ENCODE peak calls at places on chromosomes 2 and 18, in nine cellular contexts. H is IMR-90, R is cardiac fibroblast, J is skeletal muscle cell, B is tibial artery, C is esophagus squamous epithelium, K is BE2C, W is coronary artery, Q is GM23248. E is an unnamed sample.

GRCh38 chr2:203689424-203690109 is 16.9 kb upstream of the CD28 start:
- DNase-seq in H (no peak), R (no peak), J (no peak), B (no peak), C (no peak), K (no peak), W (no peak), Q (no peak), E (peak)

GRCh38 chr2:155169317-155169716 is 470.8 kb downstream of the KCNJ3 start:
- DNase-seq in H (no peak), R (no peak), J (no peak), B (no peak), C (no peak), K (peak), W (no peak), Q (no peak), E (no peak)

GRCh38 chr2:88596141-88596830 is 31.0 kb downstream of the EIF2AK3 start:
- DNase-seq in H (no peak), R (no peak), J (no peak), B (no peak), C (no peak), K (no peak), W (no peak), Q (no peak), E (no peak)

GRCh38 chr2:215328066-215328465 is 16.2 kb downstream of the ATIC start:
- DNase-seq in H (no peak), R (no peak), J (no peak), B (no peak), C (no peak), K (no peak), W (no peak), Q (no peak), E (no peak)

GRCh38 chr2:74908763-74909444 is 49.5 kb upstream of the POLE4 start:
- DNase-seq in H (no peak), R (peak), J (no peak), B (no peak), C (no peak), K (no peak), W (no peak), Q (peak), E (no peak)

GRCh38 chr18:75341267-75341666 is 86.2 kb downstream of the SMIM21 start:
- DNase-seq in H (no peak), R (no peak), J (peak), B (no peak), C (no peak), K (no peak), W (no peak), Q (no peak), E (no peak)

GRCh38 chr2:110883401-110883800 is 151.0 kb downstream of the ACOXL start:
- DNase-seq in H (peak), R (peak), J (no peak), B (no peak), C (no peak), K (no peak), W (no peak), Q (peak), E (no peak)

GRCh38 chr2:69943000-69943840 is 18.2 kb downstream of the ASPRV1 start:
- DNase-seq in H (no peak), R (no peak), J (no peak), B (no peak), C (no peak), K (no peak), W (no peak), Q (no peak), E (no peak)

GRCh38 chr2:200733713-200734198 is 78.0 kb upstream of the BZW1 start:
- DNase-seq in H (no peak), R (no peak), J (no peak), B (no peak), C (no peak), K (no peak), W (no peak), Q (no peak), E (no peak)

GRCh38 chr2:158740591-158740990 is 54.5 kb upstream of the DAPL1 start:
- DNase-seq in H (peak), R (peak), J (peak), B (no peak), C (no peak), K (no peak), W (no peak), Q (peak), E (no peak)

GRCh38 chr2:31428001-31428418 is 13.5 kb upstream of the XDH start:
- DNase-seq in H (peak), R (peak), J (no peak), B (no peak), C (no peak), K (no peak), W (no peak), Q (peak), E (peak)

GRCh38 chr18:77222464-77222863 is 27.2 kb upstream of the GALR1 start:
- DNase-seq in H (no peak), R (no peak), J (no peak), B (no peak), C (no peak), K (no peak), W (no peak), Q (no peak), E (no peak)

GRCh38 chr18:5900249-5900648 is 4.9 kb upstream of the TMEM200C start:
- DNase-seq in H (peak), R (no peak), J (no peak), B (no peak), C (no peak), K (no peak), W (no peak), Q (no peak), E (no peak)

GRCh38 chr2:189179607-189179979 is at the start of gene COL5A2:
- DNase-seq in H (peak), R (peak), J (peak), B (peak), C (no peak), K (no peak), W (peak), Q (peak), E (no peak)

GRCh38 chr2:237281900-237282306 is 132.1 kb downstream of the COL6A3 start:
- DNase-seq in H (peak), R (peak), J (peak), B (no peak), C (no peak), K (no peak), W (no peak), Q (peak), E (no peak)

GRCh38 chr2:17303054-17303453 is 215.2 kb downstream of the RAD51AP2 start:
- DNase-seq in H (peak), R (peak), J (no peak), B (no peak), C (no peak), K (no peak), W (no peak), Q (peak), E (peak)

GRCh38 chr2:173124441-173124840 is 48.8 kb downstream of the MAP3K20 start:
- DNase-seq in H (peak), R (no peak), J (no peak), B (no peak), C (no peak), K (no peak), W (no peak), Q (peak), E (no peak)

GRCh38 chr18:37270046-37270665 is 295.4 kb downstream of the CELF4 start:
- DNase-seq in H (peak), R (peak), J (peak), B (no peak), C (no peak), K (no peak), W (no peak), Q (peak), E (peak)

GRCh38 chr2:112690853-112691390 is 29.9 kb upstream of the NT5DC4 start:
- DNase-seq in H (peak), R (peak), J (no peak), B (peak), C (peak), K (peak), W (no peak), Q (peak), E (peak)

GRCh38 chr18:50194623-50195532 is at the start of gene MYO5B:
- DNase-seq in H (no peak), R (no peak), J (no peak), B (no peak), C (no peak), K (peak), W (no peak), Q (peak), E (peak)
- H3K4me3 ChIP-seq in H (no peak), R (no peak), J (peak), B (peak), C (peak), K (no peak), W (peak), Q (peak), E (peak)

GRCh38 chr2:101109451-101110140 is 41.6 kb downstream of the TBC1D8 start:
- DNase-seq in H (no peak), R (no peak), J (no peak), B (no peak), C (no peak), K (no peak), W (no peak), Q (no peak), E (no peak)
- H3K4me3 ChIP-seq in H (no peak), R (no peak), J (no peak), B (no peak), C (no peak), K (no peak), W (no peak), Q (no peak), E (no peak)

GRCh38 chr2:218873359-218874194 is 7.1 kb upstream of the WNT10A start:
- DNase-seq in H (no peak), R (no peak), J (no peak), B (no peak), C (no peak), K (no peak), W (no peak), Q (no peak), E (no peak)
- H3K4me3 ChIP-seq in H (no peak), R (no peak), J (no peak), B (no peak), C (no peak), K (no peak), W (peak), Q (no peak), E (no peak)

GRCh38 chr2:102337012-102337411 is 18.6 kb upstream of the IL18R1 start:
- DNase-seq in H (no peak), R (peak), J (no peak), B (no peak), C (no peak), K (no peak), W (no peak), Q (peak), E (no peak)
- H3K4me3 ChIP-seq in H (no peak), R (no peak), J (no peak), B (no peak), C (no peak), K (no peak), W (no peak), Q (no peak), E (no peak)

DNA sequence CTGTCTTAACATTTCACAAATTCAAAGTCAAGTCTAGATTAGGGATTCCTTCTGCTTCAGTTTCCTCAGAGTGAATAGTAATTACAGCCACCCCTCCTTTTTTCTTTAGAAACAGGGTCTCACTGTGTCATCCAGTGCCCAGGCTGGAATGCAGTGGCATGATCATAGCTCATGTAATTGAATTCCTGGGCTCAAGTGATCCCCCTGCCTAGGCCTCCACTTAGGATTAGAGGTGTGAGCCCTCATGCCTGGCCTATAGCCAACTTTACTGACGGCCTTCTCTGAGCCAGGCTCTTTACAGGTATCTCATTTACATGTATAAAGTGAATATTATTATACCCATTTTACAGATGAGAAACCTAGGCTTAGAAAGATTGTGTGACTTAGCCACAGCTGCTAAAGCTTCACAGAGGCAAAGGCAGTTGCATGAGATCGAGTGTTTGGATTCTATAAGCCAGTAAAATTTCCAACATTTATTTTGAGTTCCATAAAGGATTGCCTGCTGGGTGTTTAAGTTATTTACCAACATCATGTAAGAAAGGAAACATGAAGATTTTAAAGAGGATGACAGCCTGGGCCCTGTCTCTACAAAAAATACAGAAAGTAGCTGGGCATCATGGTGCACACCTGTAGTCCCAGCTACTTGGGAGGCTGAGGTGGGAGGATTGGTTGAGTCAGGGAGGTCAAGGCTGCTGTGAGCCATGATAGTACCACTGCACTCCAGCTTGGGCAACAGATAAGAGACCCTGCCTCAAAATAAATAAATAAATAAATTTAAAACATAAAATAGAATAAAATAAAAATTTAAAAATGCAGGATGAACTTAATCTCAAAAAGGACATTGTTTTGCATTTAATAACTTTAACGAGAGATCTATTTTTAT is 1.8 kb downstream of the ENOSF1 start:
- DNase-seq in H (no peak), R (no peak), J (no peak), B (no peak), C (no peak), K (no peak), W (no peak), Q (no peak), E (no peak)
- H3K4me3 ChIP-seq in H (no peak), R (peak), J (peak), B (peak), C (peak), K (peak), W (peak), Q (peak), E (no peak)

GRCh38 chr2:30235859-30236535 is 4.7 kb downstream of the LBH start:
- DNase-seq in H (no peak), R (no peak), J (no peak), B (no peak), C (no peak), K (no peak), W (peak), Q (no peak), E (no peak)

GRCh38 chr2:30236591-30237245 is 5.4 kb downstream of the LBH start:
- DNase-seq in H (no peak), R (no peak), J (no peak), B (peak), C (no peak), K (no peak), W (peak), Q (no peak), E (no peak)

GRCh38 chr2:30238143-30238800 is 6.9 kb downstream of the LBH start:
- DNase-seq in H (no peak), R (no peak), J (no peak), B (no peak), C (no peak), K (no peak), W (peak), Q (no peak), E (no peak)

GRCh38 chr2:30239308-30240161 is 8.2 kb downstream of the LBH start:
- DNase-seq in H (peak), R (peak), J (peak), B (peak), C (no peak), K (peak), W (peak), Q (peak), E (peak)

GRCh38 chr2:30237346-30238142 is 6.2 kb downstream of the LBH start:
- DNase-seq in H (no peak), R (peak), J (no peak), B (no peak), C (no peak), K (no peak), W (peak), Q (peak), E (no peak)
- H3K4me3 ChIP-seq in H (peak), R (no peak), J (no peak), B (peak), C (no peak), K (no peak), W (peak), Q (no peak), E (no peak)

E was measured in MM.1S.